ENCODE peak calls at places on chromosomes 13 and 19, in ten cellular contexts. H, K, A, D, I, P, Y, Z, J and U are unnamed samples. For H3K27me3, the result is how much of the 10 kb centered on the place peaks cover.

GRCh38 chr13:94176576-94176975 is 302.9 kb downstream of the DCT start:
- DNase-seq in H (no peak), K (no peak), A (no peak), D (peak), I (no peak), P (no peak), Y (no peak), Z (no peak), J (no peak), U (no peak)

GRCh38 chr13:50712882-50713281 is 130.6 kb downstream of the DLEU7 start:
- DNase-seq in H (no peak), K (no peak), A (no peak), D (peak), I (no peak), P (no peak), Y (no peak), Z (no peak), J (no peak), U (no peak)

GRCh38 chr19:18259848-18260247 is 14.4 kb downstream of the IQCN start:
- DNase-seq in H (no peak), K (no peak), A (no peak), D (no peak), I (no peak), P (no peak), Y (no peak), Z (no peak), J (no peak), U (no peak)

GRCh38 chr19:10192922-10193321 is 1.8 kb downstream of the DNMT1 start:
- DNase-seq in H (no peak), K (no peak), A (no peak), D (no peak), I (no peak), P (no peak), Y (no peak), Z (no peak), J (no peak), U (no peak)

GRCh38 chr19:812819-813358 is 8.9 kb downstream of the PLPPR3 start:
- DNase-seq in H (no peak), K (no peak), A (no peak), D (no peak), I (no peak), P (no peak), Y (peak), Z (no peak), J (no peak), U (no peak)

GRCh38 chr13:46373623-46374022 is 13.4 kb downstream of the RUBCNL start:
- DNase-seq in H (no peak), K (no peak), A (no peak), D (no peak), I (no peak), P (no peak), Y (no peak), Z (no peak), J (no peak), U (no peak)

GRCh38 chr13:73000027-73000674 is 58.7 kb upstream of the KLF5 start:
- DNase-seq in H (no peak), K (no peak), A (peak), D (peak), I (no peak), P (no peak), Y (no peak), Z (peak), J (peak), U (no peak)

GRCh38 chr13:35092751-35093150 is 150.7 kb downstream of the NBEA start:
- DNase-seq in H (no peak), K (no peak), A (no peak), D (no peak), I (no peak), P (no peak), Y (no peak), Z (no peak), J (no peak), U (no peak)

GRCh38 chr13:99968521-99969367 is 2.8 kb downstream of the ZIC5 start:
- DNase-seq in H (no peak), K (no peak), A (peak), D (no peak), I (no peak), P (no peak), Y (no peak), Z (no peak), J (no peak), U (no peak)

GRCh38 chr19:29831686-29832085 is 19.9 kb downstream of the CCNE1 start:
- DNase-seq in H (no peak), K (no peak), A (no peak), D (no peak), I (no peak), P (peak), Y (no peak), Z (no peak), J (no peak), U (no peak)
- TF ChIP-seq CTCF in H (no peak), K (no peak), A (no peak), D (no peak), I (no peak), P (no peak), Y (no peak), Z (no peak), J (no peak), U (no peak)

GRCh38 chr13:112240076-112240475 is 136.1 kb upstream of the SPACA7 start:
- DNase-seq in H (peak), K (no peak), A (no peak), D (no peak), I (no peak), P (no peak), Y (no peak), Z (no peak), J (no peak), U (no peak)
- H3K27me3 ChIP-seq in H (under half), K (under half), A (half or more), D (under half), I (under half), P (under half), Y (under half), Z (under half), J (under half), U (under half)

GRCh38 chr19:29842471-29843179 is 30.8 kb downstream of the CCNE1 start:
- DNase-seq in H (no peak), K (no peak), A (no peak), D (no peak), I (no peak), P (peak), Y (no peak), Z (no peak), J (no peak), U (no peak)
- H3K4me3 ChIP-seq in H (peak), K (no peak), A (no peak), D (no peak), I (peak), P (peak), Y (no peak), Z (no peak), J (no peak), U (no peak)

GRCh38 chr13:112332727-112333126 is 43.4 kb upstream of the SPACA7 start:
- DNase-seq in H (no peak), K (no peak), A (no peak), D (no peak), I (no peak), P (no peak), Y (no peak), Z (no peak), J (no peak), U (no peak)
- TF ChIP-seq CTCF in H (no peak), K (no peak), A (no peak), D (no peak), I (no peak), P (no peak), Y (no peak), Z (no peak), J (no peak), U (no peak)

DNA sequence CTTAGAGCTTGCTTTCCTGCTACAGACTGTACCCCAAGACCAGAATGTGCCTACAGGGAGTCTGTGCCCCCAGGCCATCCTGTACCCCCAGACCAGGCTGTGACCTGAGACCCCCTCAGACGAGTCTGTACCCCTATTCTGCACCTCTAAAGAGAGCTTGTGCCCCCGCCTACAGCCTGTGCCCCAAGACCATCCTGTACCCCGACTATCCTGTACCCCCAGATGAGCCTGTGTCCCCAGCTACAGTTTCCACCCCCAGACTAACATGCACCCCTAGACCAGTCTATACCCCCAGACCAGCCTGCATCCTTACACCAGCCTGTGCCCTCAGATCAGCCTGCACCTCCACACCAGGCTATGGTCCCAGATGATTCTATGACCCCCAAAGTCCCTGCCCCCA is 2.0 kb downstream of the CACNG6 start:
- DNase-seq in H (no peak), K (no peak), A (no peak), D (no peak), I (no peak), P (no peak), Y (no peak), Z (no peak), J (no peak), U (no peak)
- H3K27me3 ChIP-seq in H (under half), K (under half), A (under half), D (under half), I (under half), P (under half), Y (under half), Z (under half), J (under half), U (under half)